ENCODE peak calls at places on chromosomes 2 and 18, in five cellular contexts. T is pancreas, Q is ovary, O is astrocyte of the cerebellum, U is foreskin fibroblast. B is an unnamed sample.

GRCh38 chr18:77223653-77224052 is 26.0 kb upstream of the GALR1 start:
- DNase-seq in T (no peak), Q (no peak), O (peak; percentile 15), U (no peak), B (no peak)

GRCh38 chr18:70249118-70249517 is 39.7 kb upstream of the SOCS6 start:
- DNase-seq in T (no peak), Q (no peak), O (no peak), U (peak; percentile 50), B (peak; percentile 65)

GRCh38 chr2:101327863-101328394 is 19.4 kb upstream of the RNF149 start:
- DNase-seq in T (peak; percentile 57), Q (no peak), O (no peak), U (no peak), B (no peak)

GRCh38 chr2:241500431-241500975 is 7.9 kb downstream of the STK25 start:
- DNase-seq in T (no peak), Q (no peak), O (no peak), U (no peak), B (no peak)

GRCh38 chr2:209985879-209986278 is 16.6 kb upstream of the RPE start:
- DNase-seq in T (no peak), Q (no peak), O (no peak), U (no peak), B (no peak)

GRCh38 chr18:58195278-58195721 is 151.3 kb downstream of the NEDD4L start:
- DNase-seq in T (peak; percentile 59), Q (peak; percentile 45), O (no peak), U (no peak), B (no peak)

GRCh38 chr2:111046670-111047069 is 74.0 kb upstream of the BCL2L11 start:
- DNase-seq in T (no peak), Q (no peak), O (no peak), U (no peak), B (no peak)

GRCh38 chr18:2978626-2979025 is 34.3 kb downstream of the LPIN2 start:
- DNase-seq in T (no peak), Q (peak; percentile 51), O (peak; percentile 69), U (peak; percentile 78), B (peak; percentile 88)

GRCh38 chr2:144596074-144596871 is 76.4 kb upstream of the ZEB2 start:
- DNase-seq in T (no peak), Q (no peak), O (peak; percentile 13), U (peak; percentile 30), B (peak; percentile 68)

GRCh38 chr2:70141754-70142589 is 48.8 kb downstream of the C2orf42 start:
- DNase-seq in T (no peak), Q (no peak), O (no peak), U (no peak), B (peak; percentile 35)

GRCh38 chr2:183117226-183117625 is 7.0 kb upstream of the NUP35 start:
- DNase-seq in T (no peak), Q (no peak), O (no peak), U (no peak), B (no peak)

GRCh38 chr2:230589497-230590015 is 123.1 kb upstream of the CAB39 start:
- DNase-seq in T (no peak), Q (no peak), O (no peak), U (no peak), B (no peak)

GRCh38 chr2:128259585-128259984 is 59.1 kb downstream of the HS6ST1 start:
- DNase-seq in T (no peak), Q (no peak), O (no peak), U (no peak), B (no peak)

GRCh38 chr2:128262315-128263253 is 56.1 kb downstream of the HS6ST1 start:
- DNase-seq in T (peak; percentile 18), Q (no peak), O (no peak), U (no peak), B (no peak)

GRCh38 chr2:128261245-128262128 is 57.2 kb downstream of the HS6ST1 start:
- DNase-seq in T (no peak), Q (no peak), O (no peak), U (no peak), B (no peak)

GRCh38 chr2:128258218-128258617 is 60.5 kb downstream of the HS6ST1 start:
- DNase-seq in T (no peak), Q (no peak), O (no peak), U (no peak), B (no peak)

DNA sequence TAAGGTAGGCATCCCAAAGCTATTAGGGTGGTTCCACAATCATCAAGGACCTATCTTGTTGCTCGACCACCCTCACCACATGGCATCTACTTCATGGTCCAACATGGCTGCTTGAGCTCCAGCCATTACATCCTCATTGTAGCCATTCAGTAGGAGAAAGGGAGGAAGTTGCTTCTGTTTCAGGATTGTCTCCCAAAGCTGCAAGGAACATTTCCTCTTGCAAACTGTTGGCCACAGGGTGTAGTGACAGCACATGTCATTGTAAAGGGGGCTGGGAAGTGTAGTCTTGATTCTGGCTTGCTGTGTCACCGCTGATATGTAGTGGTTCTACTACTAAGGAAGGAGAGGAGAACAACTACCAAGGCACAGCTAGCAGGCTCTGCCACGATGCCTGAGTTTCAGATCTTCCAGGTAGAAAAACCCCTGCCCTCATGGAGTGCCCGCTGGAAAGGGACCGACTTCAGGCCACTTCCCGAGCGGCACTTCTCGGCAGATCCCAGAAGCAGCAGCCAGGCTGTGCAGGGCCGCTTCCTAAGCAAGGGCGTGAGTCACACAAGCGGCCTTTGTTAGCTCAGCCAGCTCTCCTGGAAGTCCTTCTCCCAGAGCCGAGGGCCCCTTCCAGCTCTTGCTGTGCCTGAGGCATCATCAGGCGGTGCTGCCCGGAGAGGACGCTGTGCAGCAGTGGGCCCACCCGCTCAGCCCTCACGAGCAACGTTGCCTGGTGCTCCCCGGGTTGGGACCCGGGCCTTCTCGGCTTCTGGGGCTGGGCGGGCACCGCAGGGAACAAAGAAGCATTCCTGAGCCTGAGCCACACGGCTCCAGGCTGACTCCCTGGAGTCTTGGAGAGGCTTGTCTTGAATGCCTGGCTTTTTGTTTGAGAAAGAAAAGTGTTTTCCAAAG is 58.2 kb downstream of the HS6ST1 start:
- DNase-seq in T (peak; percentile 30), Q (no peak), O (peak; percentile 81), U (peak; percentile 81), B (peak; percentile 82)
- H3K4me3 ChIP-seq in T (no peak overlapping the region), Q (no peak overlapping the region), O (no peak overlapping the region), U (no peak overlapping the region), B (no peak overlapping the region)

GRCh38 chr2:1815053-1815452 is 70.7 kb upstream of the PXDN start:
- DNase-seq in T (no peak), Q (no peak), O (no peak), U (no peak), B (no peak)

GRCh38 chr2:1818404-1818803 is 74.1 kb upstream of the PXDN start:
- DNase-seq in T (no peak), Q (no peak), O (no peak), U (no peak), B (peak; percentile 22)

GRCh38 chr2:1817256-1818127 is 73.2 kb upstream of the PXDN start:
- DNase-seq in T (peak; percentile 86), Q (peak; percentile 89), O (peak; percentile 91), U (peak; percentile 97), B (peak; percentile 87)

GRCh38 chr2:1814616-1815015 is 70.3 kb upstream of the PXDN start:
- DNase-seq in T (no peak), Q (no peak), O (no peak), U (no peak), B (no peak)

DNA sequence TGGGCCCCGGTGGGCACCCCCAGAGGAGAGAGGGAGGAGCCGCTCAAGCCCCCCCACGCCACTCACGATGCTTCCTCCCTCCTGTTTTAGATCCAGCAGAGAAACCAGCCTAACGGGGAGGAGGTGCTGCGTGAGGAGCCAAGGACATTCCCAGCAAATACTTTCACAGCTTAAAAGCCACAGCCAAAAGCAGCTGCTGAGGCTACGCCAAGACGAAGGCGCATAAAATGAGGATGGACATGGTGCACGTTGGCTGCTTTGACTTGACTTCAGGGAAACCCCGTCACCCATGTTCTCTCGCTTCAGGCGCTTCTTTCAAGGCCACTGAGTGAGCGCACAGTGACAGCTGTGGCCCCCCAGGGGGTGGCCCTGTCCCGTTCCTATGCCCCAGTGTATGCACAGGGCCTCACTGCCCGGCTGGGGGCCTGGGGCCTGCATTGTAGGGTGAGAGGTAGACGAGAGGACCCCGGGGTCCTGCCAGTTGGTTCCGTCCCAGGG is 72.1 kb upstream of the PXDN start:
- DNase-seq in T (no peak), Q (peak; percentile 51), O (peak; percentile 62), U (peak; percentile 41), B (no peak)
- H3K4me3 ChIP-seq in T (no peak overlapping the region), Q (no peak overlapping the region), O (no peak overlapping the region), U (no peak overlapping the region), B (no peak overlapping the region)

GRCh38 chr18:47263828-47264314 is 12.4 kb upstream of the SKOR2 start:
- DNase-seq in T (no peak), Q (no peak), O (no peak), U (no peak), B (no peak)
- H3K4me3 ChIP-seq in T (peak overlapping the region; percentile 38), Q (no peak overlapping the region), O (peak overlapping the region; percentile 32), U (peak overlapping the region; percentile 37), B (peak overlapping the region; percentile 36)

GRCh38 chr2:190529486-190530104 is 4.9 kb downstream of the NEMP2 start:
- DNase-seq in T (no peak), Q (no peak), O (no peak), U (no peak), B (no peak)

GRCh38 chr2:190527214-190527613 is 7.3 kb downstream of the NEMP2 start:
- DNase-seq in T (no peak), Q (no peak), O (no peak), U (no peak), B (no peak)

GRCh38 chr2:190524928-190525327 is 9.6 kb downstream of the NEMP2 start:
- DNase-seq in T (no peak), Q (no peak), O (no peak), U (no peak), B (no peak)

GRCh38 chr2:190528521-190529001 is 6.0 kb downstream of the NEMP2 start:
- DNase-seq in T (no peak), Q (no peak), O (no peak), U (peak; percentile 32), B (no peak)

GRCh38 chr2:190526105-190526708 is 8.3 kb downstream of the NEMP2 start:
- DNase-seq in T (no peak), Q (no peak), O (no peak), U (no peak), B (no peak)
- H3K4me3 ChIP-seq in T (no peak overlapping the region), Q (no peak overlapping the region), O (no peak overlapping the region), U (no peak overlapping the region), B (no peak overlapping the region)

DNA sequence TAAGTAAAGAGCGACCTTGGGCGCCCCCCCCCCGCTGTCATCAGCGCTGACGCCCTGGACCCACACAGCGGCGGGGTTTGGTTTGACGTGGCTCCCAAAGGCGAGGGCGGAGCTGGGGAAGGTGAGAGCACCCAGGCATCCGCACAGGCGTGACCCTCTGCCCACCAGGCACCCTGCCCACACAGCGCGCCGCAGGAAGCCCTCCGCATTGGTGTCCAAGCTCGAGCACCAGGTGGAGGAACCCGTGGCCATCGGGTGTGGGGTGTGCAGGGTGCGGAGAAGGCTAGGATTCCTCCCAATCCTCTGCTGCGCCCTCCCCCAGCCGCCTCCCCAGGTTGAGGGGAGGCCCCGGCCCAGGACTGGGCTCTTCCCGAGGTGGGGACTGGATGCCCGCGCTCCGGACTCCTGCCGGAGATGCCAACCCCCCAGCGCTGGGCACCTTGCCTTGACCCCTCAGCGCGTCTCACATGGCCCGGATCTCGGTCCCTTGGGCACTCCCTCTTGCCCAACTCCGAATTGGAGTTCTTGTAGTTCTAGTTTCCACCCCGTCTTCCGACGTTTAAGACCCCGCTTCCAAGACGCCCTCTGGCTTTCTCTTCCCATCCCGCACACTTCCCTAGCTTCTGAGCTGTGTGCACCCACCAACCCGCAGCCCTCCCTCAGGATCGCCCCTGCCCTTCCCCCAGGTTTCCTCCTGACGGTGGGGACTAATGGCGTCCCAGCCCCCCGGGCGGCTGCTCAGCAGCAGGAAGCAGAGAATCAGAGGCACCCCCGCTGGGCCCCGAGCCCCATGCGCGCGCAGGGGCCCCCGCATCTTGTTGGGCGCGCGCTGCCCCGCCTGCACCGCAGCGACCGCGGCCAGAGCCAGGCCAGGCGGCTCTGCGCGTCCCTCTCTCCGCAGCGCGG is 25.9 kb upstream of the RESP18 start:
- DNase-seq in T (no peak), Q (no peak), O (no peak), U (no peak), B (no peak)
- H3K4me3 ChIP-seq in T (no peak overlapping the region), Q (no peak overlapping the region), O (no peak overlapping the region), U (peak overlapping the region; percentile 21), B (no peak overlapping the region)

B was measured in brain microvascular endothelial cell.